ENCODE peak calls at places on chromosome 11, in six cellular contexts. R, X, A, B, C and U are unnamed samples.

GRCh38 chr11:119427279-119427678 is 4.3 kb upstream of the THY1 start:
- DNase-seq in X (no peak), R (no peak), A (peak), B (no peak), C (no peak), U (no peak)

GRCh38 chr11:126304457-126305072 is 705 bp downstream of the DCPS start:
- DNase-seq in C (no peak), B (no peak), A (no peak), X (no peak), R (no peak), U (no peak)

GRCh38 chr11:59416613-59417012 is 9.6 kb downstream of the OR5A2 start:
- DNase-seq in C (no peak), A (no peak), R (no peak), X (no peak), B (no peak), U (no peak)

GRCh38 chr11:16356751-16357365 is 512 bp upstream of the SOX6 start:
- DNase-seq in X (peak), R (no peak), A (no peak), C (no peak), B (no peak), U (peak)

GRCh38 chr11:17498475-17498874 is 21.8 kb upstream of the ABCC8 start:
- DNase-seq in A (peak), R (no peak), B (peak), X (no peak), C (no peak), U (peak)

GRCh38 chr11:84780689-84781293 is 846.4 kb downstream of the DLG2 start:
- DNase-seq in X (peak), A (no peak), R (peak), C (no peak), B (no peak), U (peak)

GRCh38 chr11:2586091-2586792 is 113.6 kb downstream of the KCNQ1OT1 start:
- DNase-seq in A (no peak), R (no peak), C (no peak), X (no peak), B (peak), U (no peak)

GRCh38 chr11:61335355-61335710 is 2.3 kb downstream of the TKFC start:
- DNase-seq in R (no peak), C (no peak), A (no peak), B (no peak), X (no peak), U (no peak)

GRCh38 chr11:56700919-56701485 is 2.1 kb downstream of the OR9G1 start:
- DNase-seq in A (no peak), R (no peak), B (no peak), C (no peak), X (no peak), U (no peak)

GRCh38 chr11:1729692-1730011 is 20.7 kb downstream of the IFITM10 start:
- DNase-seq in B (no peak), C (no peak), X (no peak), A (no peak), R (no peak), U (no peak)

GRCh38 chr11:45178223-45178622 is 31.8 kb downstream of the PRDM11 start:
- DNase-seq in A (no peak), C (no peak), X (no peak), R (no peak), B (no peak), U (no peak)

GRCh38 chr11:114271316-114271715 is 24.9 kb upstream of the NNMT start:
- DNase-seq in A (no peak), C (no peak), B (no peak), R (no peak), X (no peak), U (no peak)

GRCh38 chr11:94525933-94526332 is 13.7 kb downstream of the C11orf97 start:
- DNase-seq in B (no peak), R (peak), C (no peak), A (no peak), X (peak), U (no peak)

GRCh38 chr11:10117709-10118341 is 176.2 kb downstream of the SBF2 start:
- DNase-seq in A (peak), B (no peak), X (peak), C (no peak), R (no peak), U (peak)

GRCh38 chr11:64745219-64745522 is 1.2 kb upstream of the RASGRP2 start:
- DNase-seq in X (no peak), A (no peak), B (no peak), R (no peak), C (no peak), U (no peak)
- H3K14ac ChIP-seq in X (no peak), A (no peak), B (no peak), R (peak), C (no peak), U (no peak)

DNA sequence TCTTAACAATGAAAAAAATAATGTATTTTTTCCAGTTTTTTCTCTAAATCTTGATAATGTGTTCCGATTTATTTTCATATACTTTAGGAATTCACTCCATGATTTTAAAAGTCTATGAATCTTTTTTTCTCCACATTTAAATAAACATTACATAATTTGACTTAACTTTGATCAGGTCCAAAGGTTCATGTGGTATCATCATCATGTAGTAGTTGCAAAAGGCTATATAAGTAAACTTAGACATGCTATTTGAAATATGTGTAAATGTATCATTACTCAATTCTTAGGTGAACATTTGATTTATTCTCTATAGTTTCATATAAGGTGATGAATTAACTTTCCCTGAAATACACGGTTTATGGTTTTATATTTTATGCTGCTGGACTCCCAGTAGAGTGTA is 2197.0 kb upstream of the RAG2 start:
- DNase-seq in R (no peak), B (no peak), A (no peak), C (no peak), X (no peak), U (no peak)
- H3K14ac ChIP-seq in R (no peak), B (no peak), A (no peak), C (no peak), X (no peak), U (no peak)

GRCh38 chr11:109553284-109553683 is 131.3 kb downstream of the C11orf87 start:
- DNase-seq in R (no peak), C (no peak), B (no peak), A (no peak), X (no peak), U (no peak)
- H3K14ac ChIP-seq in R (no peak), C (no peak), B (no peak), A (no peak), X (no peak), U (no peak)

DNA sequence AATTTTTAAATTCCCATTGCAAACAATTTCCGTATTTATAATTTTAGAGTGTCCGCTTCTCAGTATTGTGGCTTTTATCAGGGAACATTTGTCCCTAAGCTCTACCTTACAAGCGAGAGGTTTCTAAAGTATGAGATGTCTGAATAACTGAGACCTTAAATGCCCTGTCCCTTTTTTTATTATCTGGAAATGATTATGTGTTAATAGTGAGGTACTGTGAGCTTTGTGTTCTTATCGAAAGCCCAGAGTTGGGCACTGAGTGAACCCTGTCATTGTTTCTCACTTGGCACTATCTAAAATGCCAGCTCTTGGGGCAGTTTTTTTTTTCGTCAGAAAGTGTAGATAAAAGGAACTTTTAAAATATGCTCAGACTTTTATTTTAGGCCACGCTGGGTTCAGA is 9.5 kb downstream of the CTTN start:
- DNase-seq in X (no peak), C (no peak), B (no peak), R (no peak), A (no peak), U (no peak)
- H3K14ac ChIP-seq in X (no peak), C (no peak), B (no peak), R (no peak), A (no peak), U (no peak)

DNA sequence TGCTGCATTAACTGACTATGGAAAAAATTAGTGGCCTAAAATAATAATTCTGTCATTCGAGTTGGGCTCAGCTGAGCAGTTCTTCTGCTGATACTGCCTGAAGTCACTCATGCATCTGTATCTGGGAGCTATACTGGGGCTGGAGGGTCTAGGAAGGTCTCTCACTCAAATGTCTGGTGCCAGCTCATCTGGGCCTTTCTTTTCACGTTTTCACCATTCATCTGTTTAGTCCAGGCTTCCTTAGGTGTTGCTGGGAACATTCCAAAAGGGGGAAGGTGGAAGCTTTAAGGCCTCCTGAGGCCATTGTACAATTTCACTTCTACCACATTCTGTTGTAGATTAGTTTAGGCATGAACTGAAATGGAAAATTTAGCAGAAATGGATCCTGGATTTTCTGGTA is 28.0 kb downstream of the YAP1 start:
- DNase-seq in X (no peak), B (no peak), A (peak), R (no peak), C (no peak), U (peak)
- H3K14ac ChIP-seq in X (peak), B (no peak), A (no peak), R (no peak), C (no peak), U (no peak)

GRCh38 chr11:110870816-110871522 is 158.7 kb upstream of the ARHGAP20 start:
- DNase-seq in A (no peak), C (no peak), X (no peak), B (no peak), R (no peak), U (no peak)
- H3K14ac ChIP-seq in A (no peak), C (no peak), X (no peak), B (no peak), R (no peak), U (no peak)

GRCh38 chr11:106399624-106400023 is 322.2 kb downstream of the AASDHPPT start:
- DNase-seq in X (peak), R (no peak), A (no peak), B (no peak), C (no peak), U (no peak)

GRCh38 chr11:106399075-106399500 is 321.6 kb downstream of the AASDHPPT start:
- DNase-seq in A (peak), X (peak), B (no peak), R (no peak), C (no peak), U (peak)

GRCh38 chr11:106398396-106399074 is 321.1 kb downstream of the AASDHPPT start:
- DNase-seq in C (no peak), X (peak), B (no peak), A (no peak), R (no peak), U (peak)

GRCh38 chr11:106395716-106396349 is 318.4 kb downstream of the AASDHPPT start:
- DNase-seq in A (peak), C (no peak), B (peak), R (no peak), X (no peak), U (no peak)

DNA sequence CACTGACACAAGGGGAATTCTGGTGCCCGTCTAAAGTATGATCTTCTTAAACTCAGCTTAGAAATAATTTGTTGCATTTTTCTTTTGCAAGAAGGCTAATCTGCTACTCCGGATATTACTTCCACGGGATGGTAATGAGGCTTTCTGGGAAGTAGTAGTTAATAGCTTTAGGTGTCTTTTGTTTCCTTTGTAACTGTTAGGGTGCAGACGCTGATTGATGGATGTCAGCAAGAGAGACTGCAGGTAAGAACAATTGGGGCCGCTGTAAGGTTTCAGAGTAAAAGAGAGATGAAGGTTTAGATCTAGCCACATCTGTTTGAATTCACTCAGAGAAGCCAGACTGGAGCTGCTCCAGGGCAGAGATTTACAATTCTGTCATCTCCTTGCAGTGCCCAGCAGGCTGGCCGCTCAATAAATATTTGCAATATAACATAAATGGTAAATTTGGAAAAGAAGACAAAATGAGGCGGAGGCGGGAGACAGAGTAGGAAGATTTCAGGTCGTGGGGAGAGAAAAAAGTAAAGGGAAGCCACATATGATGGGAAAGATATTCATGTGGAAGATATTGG is 320.4 kb downstream of the AASDHPPT start:
- DNase-seq in B (no peak), C (no peak), X (no peak), R (no peak), A (no peak), U (no peak)
- H3K14ac ChIP-seq in B (no peak), C (no peak), X (peak), R (no peak), A (peak), U (no peak)

DNA sequence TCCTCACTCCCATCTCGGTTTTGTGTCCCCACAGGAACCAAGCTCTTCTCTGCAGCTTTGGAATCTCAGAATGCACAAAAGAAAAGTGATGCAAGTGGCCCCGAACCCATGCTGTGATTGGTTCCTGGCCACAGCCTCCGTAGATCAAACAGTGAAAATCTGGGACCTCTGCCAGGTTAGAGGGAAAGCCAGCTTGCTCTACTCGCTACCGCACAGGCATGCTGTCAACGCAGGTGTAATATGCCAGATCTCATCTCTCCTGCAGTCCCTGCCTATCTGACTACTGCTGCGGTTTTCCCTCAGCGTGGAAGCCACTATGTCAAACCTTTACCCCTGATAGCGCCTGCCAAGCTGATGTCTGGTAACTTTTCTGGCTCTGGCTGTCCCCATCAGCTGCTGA is 200.5 kb upstream of the LRRC4C start:
- DNase-seq in B (no peak), C (no peak), R (no peak), A (no peak), X (no peak), U (no peak)
- H3K14ac ChIP-seq in B (no peak), C (no peak), R (no peak), A (no peak), X (no peak), U (no peak)

DNA sequence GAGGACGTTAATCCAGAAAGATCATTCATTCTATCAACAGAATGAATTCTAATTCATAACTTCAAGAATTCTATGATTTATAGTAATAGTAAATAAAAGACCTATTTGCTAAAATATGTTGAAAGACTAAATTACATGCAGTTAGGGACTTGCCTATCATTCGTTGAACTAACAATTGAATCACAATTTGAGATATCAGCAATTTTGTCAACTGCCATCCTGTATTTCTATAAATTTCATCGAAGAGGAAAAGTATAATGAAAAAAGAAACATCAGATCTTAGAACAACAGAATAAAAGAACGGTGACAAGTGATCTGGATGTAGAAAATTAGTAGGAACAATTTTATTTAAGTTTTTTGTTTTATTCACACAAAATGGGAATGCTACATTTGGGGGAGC is 4.4 kb upstream of the TTC17 start:
- DNase-seq in R (no peak), A (no peak), C (no peak), X (no peak), B (no peak), U (no peak)
- H3K14ac ChIP-seq in R (no peak), A (no peak), C (no peak), X (no peak), B (no peak), U (no peak)

GRCh38 chr11:64629796-64630562 is 39.0 kb downstream of the SLC22A12 start:
- DNase-seq in A (no peak), X (no peak), R (no peak), C (peak), B (peak), U (no peak)

GRCh38 chr11:64629103-64629502 is 38.1 kb downstream of the SLC22A12 start:
- DNase-seq in X (no peak), C (no peak), R (no peak), A (no peak), B (no peak), U (no peak)

GRCh38 chr11:64627371-64627770 is 36.4 kb downstream of the SLC22A12 start:
- DNase-seq in C (no peak), A (no peak), B (no peak), R (no peak), X (no peak), U (no peak)

GRCh38 chr11:64626637-64627036 is 35.6 kb downstream of the SLC22A12 start:
- DNase-seq in R (no peak), X (no peak), A (no peak), B (no peak), C (no peak), U (no peak)

GRCh38 chr11:64628596-64628995 is 37.6 kb downstream of the SLC22A12 start:
- DNase-seq in B (no peak), X (no peak), C (no peak), A (no peak), R (no peak), U (no peak)
- H3K14ac ChIP-seq in B (no peak), X (no peak), C (no peak), A (no peak), R (no peak), U (no peak)